ENCODE peak calls at places on chromosomes 16 and 17, in seven cellular contexts. S is activated CD8-positive, alpha-beta T cell treated with anti-CD3 and anti-CD28 coated beads, Interleukin-2, amount 10 ng/mL, durations not matched to agents 7 days and 5 days; H is activated CD4-positive, alpha-beta T cell treated with anti-CD3 and anti-CD28 coated beads, Interleukin-2, amount 50 U/mL, for 4 hours; A is nucleus accumbens; R is EL; D is activated T-helper 9 cell treated with anti-CD3 and anti-CD28 coated beads, Interleukin-2, amount 50 U/mL, for 16 hours; V is GOT3. X is an unnamed sample.
A peak's percentile ranks its signal among the peaks of the same experiment; 100 is the strongest.

GRCh38 chr16:88790312-88791150 is 5.5 kb upstream of the PIEZO1 start:
- DNase-seq in V (no peak), H (peak; percentile 55), A (no peak), D (peak; percentile 50), R (peak; percentile 43), S (peak; percentile 75), X (peak; percentile 81)

GRCh38 chr16:46949216-46949892 is 24.1 kb downstream of the DNAJA2 start:
- DNase-seq in R (no peak), S (no peak), A (no peak), D (peak; percentile 28), V (no peak), H (peak; percentile 30), X (no peak)

GRCh38 chr17:16214190-16215001 is 938 bp downstream of the NCOR1 start:
- DNase-seq in A (no peak), V (no peak), S (no peak), H (no peak), R (no peak), D (no peak), X (no peak)

GRCh38 chr17:29243792-29244191 is 2.9 kb upstream of the CRYBA1 start:
- DNase-seq in D (no peak), R (peak; percentile 45), V (no peak), H (no peak), S (no peak), A (no peak), X (peak; percentile 32)

GRCh38 chr16:56226187-56226586 is 34.9 kb downstream of the GNAO1 start:
- DNase-seq in S (no peak), A (no peak), R (no peak), D (no peak), H (no peak), V (no peak), X (peak; percentile 10)

GRCh38 chr16:87580855-87581261 is 21.4 kb upstream of the JPH3 start:
- DNase-seq in S (no peak), D (no peak), R (peak; percentile 92), A (no peak), V (no peak), H (no peak), X (no peak)

GRCh38 chr16:30184430-30185140 is 1.2 kb downstream of the CORO1A start:
- DNase-seq in H (peak; percentile 26), V (no peak), S (peak; percentile 59), R (no peak), D (peak; percentile 23), A (no peak), X (peak; percentile 95)

GRCh38 chr16:21205303-21205702 is 6.1 kb downstream of the ZP2 start:
- DNase-seq in H (no peak), R (no peak), A (no peak), D (no peak), V (no peak), S (no peak), X (no peak)

GRCh38 chr16:15518412-15519351 is 84.3 kb downstream of the BMERB1 start:
- DNase-seq in H (no peak), V (no peak), S (no peak), R (peak; percentile 44), D (no peak), A (no peak), X (no peak)

GRCh38 chr17:17792551-17793377 is 44.0 kb downstream of the SREBF1 start:
- DNase-seq in S (peak; percentile 84), A (peak; percentile 32), R (no peak), H (no peak), V (no peak), D (no peak), X (no peak)

GRCh38 chr16:87196229-87196628 is 121.0 kb downstream of the C16orf95 start:
- DNase-seq in H (no peak), V (no peak), R (no peak), D (no peak), S (no peak), A (no peak), X (no peak)

GRCh38 chr17:68634345-68634876 is 33.2 kb upstream of the FAM20A start:
- DNase-seq in A (no peak), R (no peak), H (no peak), D (no peak), S (no peak), V (no peak), X (no peak)